ENCODE peak calls at places on chromosomes 12 and 14, in ten cellular contexts. D is BE2C, N is suprapubic skin, M is CD14-positive monocyte, J is heart right ventricle, X is lung, Y is K562, T is fibroblast of the aortic adventitia, P is transverse colon, W is left lung. Q is an unnamed sample.

GRCh38 chr14:26841920-26842741 is 244.3 kb upstream of the NOVA1 start:
- DNase-seq in Y (no peak), D (no peak), T (peak; percentile 99), J (no peak), N (peak; percentile 80), X (peak; percentile 65), W (no peak), P (peak; percentile 14), M (no peak), Q (no peak)

GRCh38 chr14:79278798-79279644 is 932.3 kb downstream of the DIO2 start:
- DNase-seq in D (peak; percentile 87), T (peak; percentile 59), N (peak; percentile 67), P (peak; percentile 82), M (no peak), Y (no peak), W (peak; percentile 89), J (peak; percentile 59), X (peak; percentile 89), Q (no peak)

GRCh38 chr14:103694572-103695026 is 20.7 kb downstream of the XRCC3 start:
- DNase-seq in N (peak; percentile 49), T (no peak), D (no peak), P (no peak), W (no peak), J (no peak), Y (no peak), M (no peak), X (no peak), Q (no peak)

GRCh38 chr14:87989613-87990299 is 3.2 kb downstream of the GALC start:
- DNase-seq in X (no peak), W (no peak), J (no peak), D (no peak), P (no peak), Y (no peak), T (no peak), N (no peak), M (no peak), Q (no peak)

GRCh38 chr12:128791395-128792322 is 32.1 kb downstream of the SLC15A4 start:
- DNase-seq in D (no peak), J (no peak), W (no peak), T (no peak), P (peak; percentile 23), Y (no peak), M (peak; percentile 70), N (no peak), X (no peak), Q (peak; percentile 54)

GRCh38 chr14:53458368-53458814 is 305.3 kb upstream of the DDHD1 start:
- DNase-seq in T (peak; percentile 84), N (no peak), Y (no peak), J (no peak), W (no peak), M (no peak), D (no peak), P (no peak), X (no peak), Q (no peak)

GRCh38 chr14:30935445-30935844 is 61.1 kb downstream of the COCH start:
- DNase-seq in P (no peak), N (no peak), M (no peak), Y (no peak), X (no peak), W (no peak), D (no peak), J (no peak), T (no peak), Q (no peak)

GRCh38 chr12:67747869-67748760 is 99.6 kb downstream of the DYRK2 start:
- DNase-seq in T (peak; percentile 65), J (no peak), P (peak; percentile 56), N (no peak), Y (no peak), X (no peak), M (no peak), W (no peak), D (no peak), Q (no peak)

GRCh38 chr12:49777800-49778748 is 36.7 kb downstream of the TMBIM6 start:
- DNase-seq in J (peak; percentile 58), W (peak; percentile 85), M (no peak), N (no peak), Y (peak; percentile 78), X (peak; percentile 70), T (peak; percentile 34), P (peak; percentile 75), D (peak; percentile 71), Q (peak; percentile 55)

GRCh38 chr12:100031821-100032220 is 47.1 kb upstream of the ANKS1B start:
- DNase-seq in D (no peak), M (no peak), X (no peak), P (no peak), T (peak; percentile 30), J (no peak), Y (no peak), W (no peak), N (no peak), Q (no peak)

GRCh38 chr12:109717390-109718357 is 4.0 kb downstream of the FAM222A start:
- DNase-seq in W (no peak), M (no peak), J (no peak), N (no peak), X (no peak), P (no peak), T (no peak), Y (no peak), D (peak; percentile 44), Q (no peak)

GRCh38 chr14:68884031-68885030 is 91.5 kb upstream of the ZFP36L1 start:
- DNase-seq in J (peak; percentile 36), T (peak; percentile 93), X (no peak), N (no peak), D (no peak), M (no peak), W (no peak), P (peak; percentile 30), Y (no peak), Q (no peak)

GRCh38 chr14:104238424-104239184 is 100.2 kb downstream of the KIF26A start:
- DNase-seq in Y (no peak), P (no peak), W (peak; percentile 72), D (peak; percentile 9), X (no peak), T (no peak), N (peak; percentile 26), J (no peak), M (peak; percentile 22), Q (no peak)

GRCh38 chr12:104695453-104696148 is 238.9 kb downstream of the CHST11 start:
- DNase-seq in X (no peak), J (no peak), W (no peak), Y (no peak), N (no peak), P (peak; percentile 22), D (no peak), M (peak; percentile 55), T (peak; percentile 93), Q (peak; percentile 63)

GRCh38 chr12:89461649-89462612 is 62.7 kb downstream of the GALNT4 start:
- DNase-seq in W (no peak), X (no peak), D (no peak), J (no peak), N (no peak), T (peak; percentile 86), M (no peak), Y (peak; percentile 39), P (no peak), Q (no peak)

DNA sequence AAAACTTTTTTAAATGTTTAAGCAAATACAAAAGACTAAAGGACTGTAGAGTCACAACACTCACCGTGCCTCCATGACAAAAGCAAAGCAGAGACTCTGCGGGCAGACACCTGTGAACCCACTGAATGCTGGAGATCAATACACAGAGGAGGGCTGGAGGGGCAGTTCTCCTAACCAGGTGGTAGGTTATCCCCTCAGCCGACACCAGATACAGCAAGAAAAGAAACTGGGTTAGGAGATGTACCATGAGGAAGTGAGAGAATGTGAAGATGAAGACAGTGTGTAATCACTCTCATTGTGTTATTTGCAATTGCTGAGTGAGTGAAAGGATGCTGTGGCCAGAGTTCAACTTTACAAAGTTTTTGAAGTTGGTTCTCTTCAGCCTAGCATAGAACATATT is 480.3 kb downstream of the BCL11B start:
- DNase-seq in T (no peak), Y (no peak), W (no peak), P (no peak), J (no peak), X (no peak), M (no peak), N (no peak), D (no peak), Q (no peak)
- TF ChIP-seq CTCF in T (no peak), Y (no peak), W (no peak), P (no peak), J (no peak), X (no peak), M (no peak), N (no peak), D (no peak), Q (no peak)

GRCh38 chr12:92502417-92503028 is 200.3 kb upstream of the PLEKHG7 start:
- DNase-seq in N (no peak), Y (no peak), X (no peak), P (no peak), J (no peak), T (peak; percentile 11), D (no peak), M (peak; percentile 61), W (no peak), Q (no peak)
- TF ChIP-seq CTCF in N (no peak), Y (peak; percentile 49), X (no peak), P (no peak), J (peak; percentile 40), T (peak; percentile 22), D (peak; percentile 13), M (peak; percentile 77), W (no peak), Q (no peak)

GRCh38 chr12:56528836-56529235 is 7.2 kb downstream of the RBMS2 start:
- DNase-seq in X (no peak), N (no peak), Y (no peak), P (no peak), D (no peak), W (no peak), T (peak; percentile 51), J (no peak), M (no peak), Q (no peak)
- TF ChIP-seq CTCF in X (no peak), N (no peak), Y (no peak), P (no peak), D (no peak), W (no peak), T (no peak), J (no peak), M (no peak), Q (no peak)

GRCh38 chr12:124940393-124941169 is 26.1 kb upstream of the UBC start:
- DNase-seq in J (peak; percentile 89), D (peak; percentile 87), T (peak; percentile 87), Y (peak; percentile 84), W (peak; percentile 94), M (peak; percentile 84), X (peak; percentile 91), N (peak; percentile 93), P (peak; percentile 95), Q (peak; percentile 64)
- TF ChIP-seq CTCF in J (peak; percentile 96), D (peak; percentile 95), T (peak; percentile 92), Y (peak; percentile 98), W (peak; percentile 93), M (peak; percentile 94), X (peak; percentile 78), N (peak; percentile 96), P (peak; percentile 97), Q (peak; percentile 81)

GRCh38 chr12:131606218-131606899 is 104.5 kb upstream of the SFSWAP start:
- DNase-seq in W (no peak), P (no peak), T (no peak), N (no peak), J (no peak), D (no peak), Y (no peak), X (no peak), M (no peak), Q (no peak)
- TF ChIP-seq CTCF in W (no peak), P (no peak), T (no peak), N (no peak), J (no peak), D (no peak), Y (no peak), X (no peak), M (no peak), Q (no peak)

GRCh38 chr14:74244115-74244514 is 4.9 kb downstream of the VSX2 start:
- DNase-seq in N (no peak), M (no peak), Y (no peak), W (no peak), P (no peak), X (no peak), T (no peak), D (no peak), J (no peak), Q (no peak)
- TF ChIP-seq CTCF in N (no peak), M (no peak), Y (peak; percentile 4), W (no peak), P (no peak), X (no peak), T (no peak), D (no peak), J (no peak), Q (no peak)

Q was measured in natural killer cell.